ENCODE peak calls at places on chromosomes 5 and 9, in ten cellular contexts. I is BE2C; G is SJSA1; A is uterus; P is Panc1; Y is neural progenitor cell; R is GM23248; L is mammary epithelial cell; J is cardiac muscle cell; T is CD8-positive, alpha-beta T cell. H is an unnamed sample.

GRCh38 chr5:1731091-1731639 is 68.5 kb downstream of the MRPL36 start:
- DNase-seq in Y (no peak), L (no peak), J (no peak), R (no peak), I (no peak), T (peak; percentile 43), G (no peak), P (no peak), A (no peak), H (no peak)

GRCh38 chr9:13228431-13228830 is 51.1 kb downstream of the MPDZ start:
- DNase-seq in G (no peak), J (no peak), P (no peak), R (no peak), Y (no peak), T (no peak), L (no peak), A (no peak), I (no peak), H (no peak)

GRCh38 chr5:122154910-122155309 is 25.6 kb downstream of the ZNF474 start:
- DNase-seq in J (no peak), P (no peak), I (no peak), A (no peak), G (peak; percentile 74), R (peak; percentile 90), T (no peak), Y (no peak), L (peak; percentile 65), H (no peak)

GRCh38 chr5:102638316-102638715 is 116.8 kb upstream of the PAM start:
- DNase-seq in L (no peak), T (no peak), A (no peak), I (no peak), P (no peak), R (peak; percentile 53), G (no peak), Y (no peak), J (no peak), H (no peak)

GRCh38 chr5:34692781-34693180 is 36.7 kb downstream of the RAI14 start:
- DNase-seq in L (no peak), A (no peak), Y (no peak), I (no peak), J (no peak), R (no peak), G (no peak), P (no peak), T (no peak), H (no peak)

GRCh38 chr5:174010365-174010764 is 21.4 kb downstream of the C5orf47 start:
- DNase-seq in G (no peak), R (no peak), A (no peak), T (no peak), J (no peak), Y (no peak), L (no peak), P (no peak), I (no peak), H (no peak)

GRCh38 chr5:60210810-60211209 is 317.3 kb upstream of the PDE4D start:
- DNase-seq in I (no peak), P (no peak), L (no peak), T (no peak), R (peak; percentile 2), J (no peak), Y (peak; percentile 10), A (no peak), G (no peak), H (no peak)

GRCh38 chr5:27472000-27472763 is 433.8 kb upstream of the CDH9 start:
- DNase-seq in T (no peak), P (no peak), I (peak; percentile 50), L (peak; percentile 8), G (no peak), J (peak; percentile 82), A (no peak), Y (peak; percentile 91), R (peak; percentile 65), H (no peak)

GRCh38 chr9:122056484-122056883 is 36.6 kb downstream of the TTLL11 start:
- DNase-seq in I (no peak), P (no peak), L (peak; percentile 21), R (peak; percentile 37), T (no peak), A (no peak), Y (peak; percentile 72), G (no peak), J (peak; percentile 71), H (no peak)

GRCh38 chr9:89498845-89499480 is 1.1 kb upstream of the SEMA4D start:
- DNase-seq in J (no peak), I (no peak), A (no peak), G (no peak), P (no peak), L (no peak), Y (no peak), T (peak; percentile 71), R (no peak), H (no peak)

GRCh38 chr5:159849437-159850191 is 66.7 kb upstream of the ADRA1B start:
- DNase-seq in P (no peak), A (peak; percentile 37), Y (no peak), G (peak; percentile 67), J (no peak), L (peak; percentile 82), T (no peak), I (no peak), R (peak; percentile 88), H (no peak)

GRCh38 chr5:146466521-146467349 is 19.6 kb downstream of the TCERG1 start:
- DNase-seq in P (no peak), L (no peak), J (peak; percentile 12), A (no peak), Y (peak; percentile 8), T (no peak), G (no peak), R (peak; percentile 65), I (no peak), H (no peak)

GRCh38 chr5:60826653-60827052 is 17.4 kb downstream of the ELOVL7 start:
- DNase-seq in A (no peak), R (no peak), Y (no peak), I (no peak), T (no peak), G (no peak), J (no peak), L (no peak), P (no peak), H (no peak)

GRCh38 chr5:179243333-179243732 is 101.9 kb downstream of the ADAMTS2 start:
- DNase-seq in L (no peak), Y (no peak), T (no peak), P (no peak), J (no peak), R (peak; percentile 86), A (peak; percentile 14), G (no peak), I (no peak), H (no peak)

GRCh38 chr5:57779383-57780223 is 297.0 kb upstream of the ACTBL2 start:
- DNase-seq in G (peak; percentile 79), I (peak; percentile 44), Y (peak; percentile 69), T (no peak), L (peak; percentile 69), P (peak; percentile 61), A (peak; percentile 18), R (peak; percentile 82), J (peak; percentile 69), H (no peak)

DNA sequence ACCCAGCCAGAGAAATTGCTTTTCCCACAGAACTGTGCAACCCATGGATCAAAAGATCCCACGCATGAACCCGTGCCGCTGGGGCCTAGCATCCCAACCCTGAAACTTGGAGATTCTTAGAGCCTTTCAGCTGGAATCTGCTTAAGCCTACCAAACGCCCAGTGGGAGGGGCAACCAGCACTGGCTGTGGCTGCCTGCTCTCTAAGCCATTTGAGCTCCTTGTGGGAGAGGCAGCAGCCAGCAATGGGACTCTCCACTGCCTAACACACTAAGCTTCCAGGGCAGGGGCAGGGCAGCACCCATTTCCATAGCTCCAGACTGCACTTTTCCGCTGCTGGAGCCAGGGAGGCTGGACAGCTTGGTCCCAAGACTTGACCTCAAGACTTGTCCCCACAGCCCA is 437.3 kb downstream of the MTRR start:
- DNase-seq in T (no peak), Y (peak; percentile 46), A (no peak), L (no peak), I (no peak), R (no peak), G (no peak), J (no peak), P (no peak), H (no peak)
- H3K9me3 ChIP-seq in T (peaks cover 2% of the 10 kb centered on the region), Y (peaks cover under 1% of the 10 kb centered on the region), A (no peaks in the 10 kb centered on the region), L (peaks cover 20% of the 10 kb centered on the region), I (no peaks in the 10 kb centered on the region), R (no peaks in the 10 kb centered on the region), G (peaks cover 3% of the 10 kb centered on the region), J (no peaks in the 10 kb centered on the region), P (no peaks in the 10 kb centered on the region), H (no peaks in the 10 kb centered on the region)

DNA sequence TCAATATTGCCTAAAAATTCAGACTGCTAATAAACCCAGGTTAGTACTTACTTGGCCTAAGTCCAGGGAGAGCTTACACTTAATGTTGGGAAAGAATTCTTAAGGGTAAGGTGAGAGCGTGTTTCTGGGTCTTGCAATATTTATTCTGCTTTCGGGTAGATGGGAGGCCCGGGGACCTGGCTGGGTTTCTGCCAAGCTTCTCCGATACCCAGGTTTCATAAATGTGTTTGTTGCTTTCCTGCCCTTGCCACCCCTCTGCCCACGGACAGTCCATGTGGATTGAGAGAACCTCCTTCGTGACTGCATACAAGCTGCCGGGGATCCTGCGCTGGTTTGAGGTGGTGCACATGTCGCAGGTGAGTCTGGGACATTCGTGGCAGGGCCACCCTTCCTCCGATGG is 48.4 kb upstream of the FOXI1 start:
- DNase-seq in J (no peak), L (no peak), I (no peak), G (no peak), T (no peak), P (no peak), A (no peak), Y (no peak), R (peak; percentile 7), H (no peak)
- H3K9me3 ChIP-seq in J (no peaks in the 10 kb centered on the region), L (no peaks in the 10 kb centered on the region), I (no peaks in the 10 kb centered on the region), G (no peaks in the 10 kb centered on the region), T (no peaks in the 10 kb centered on the region), P (no peaks in the 10 kb centered on the region), A (no peaks in the 10 kb centered on the region), Y (no peaks in the 10 kb centered on the region), R (no peaks in the 10 kb centered on the region), H (peaks cover 2% of the 10 kb centered on the region)

DNA sequence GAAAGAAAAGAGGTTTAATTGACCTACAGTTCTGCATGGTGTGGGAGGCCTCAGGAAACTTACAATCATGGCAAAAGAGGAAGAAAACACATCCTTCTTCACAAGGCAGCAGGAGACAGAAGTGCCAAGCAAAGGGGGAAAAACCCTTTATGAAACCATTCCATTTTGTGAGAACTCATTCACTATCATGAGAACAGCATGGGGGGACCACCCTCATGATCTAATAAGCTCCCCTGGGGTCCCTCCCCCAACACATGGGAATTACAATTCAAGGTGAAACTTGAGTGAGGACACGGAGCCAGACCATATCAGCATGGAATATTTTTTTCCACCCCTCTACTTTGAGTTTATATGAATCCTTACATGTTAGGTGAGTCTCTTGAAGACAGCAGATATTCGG is 173.7 kb downstream of the PHF2 start:
- DNase-seq in L (no peak), A (no peak), Y (no peak), P (no peak), T (no peak), R (no peak), I (no peak), G (no peak), J (no peak), H (no peak)
- H3K9me3 ChIP-seq in L (peaks cover 12% of the 10 kb centered on the region), A (peaks cover 13% of the 10 kb centered on the region), Y (peaks cover 26% of the 10 kb centered on the region), P (no peaks in the 10 kb centered on the region), T (no peaks in the 10 kb centered on the region), R (no peaks in the 10 kb centered on the region), I (peaks cover 8% of the 10 kb centered on the region), G (peaks cover 7% of the 10 kb centered on the region), J (no peaks in the 10 kb centered on the region), H (peaks cover 3% of the 10 kb centered on the region)

GRCh38 chr5:141320225-141321169 is at the start of gene TAF7:
- DNase-seq in L (peak; percentile 87), J (peak; percentile 96), I (peak; percentile 96), T (peak; percentile 95), P (peak; percentile 84), G (peak; percentile 97), R (peak; percentile 97), A (peak; percentile 90), Y (peak; percentile 96), H (peak; percentile 86)
- H3K9me3 ChIP-seq in L (peaks cover 42% of the 10 kb centered on the region), J (peaks cover 7% of the 10 kb centered on the region), I (peaks cover 11% of the 10 kb centered on the region), T (peaks cover 39% of the 10 kb centered on the region), P (peaks cover 45% of the 10 kb centered on the region), G (peaks cover 29% of the 10 kb centered on the region), R (peaks cover 7% of the 10 kb centered on the region), A (peaks cover 54% of the 10 kb centered on the region), Y (peaks cover 26% of the 10 kb centered on the region), H (peaks cover 30% of the 10 kb centered on the region)

H was measured in T-helper 17 cell.